ENCODE peak calls at places on chromosome 20, in four cellular contexts. One of them, this sample, is unnamed.

GRCh38 chr20:63643499-63643898 is 9.7 kb downstream of the STMN3 start:
- DNase-seq in CD8-positive, alpha-beta T cell: no peak
- DNase-seq in HepG2: no peak
- DNase-seq in tibial artery: no peak
- DNase-seq in this sample: no peak

GRCh38 chr20:51345601-51346101 is 196.9 kb downstream of the NFATC2 start:
- DNase-seq in CD8-positive, alpha-beta T cell: no peak
- DNase-seq in HepG2: no peak
- DNase-seq in tibial artery: peak; percentile 54
- DNase-seq in this sample: no peak

GRCh38 chr20:16100111-16100510 is 473.1 kb downstream of the KIF16B start:
- DNase-seq in CD8-positive, alpha-beta T cell: no peak
- DNase-seq in HepG2: no peak
- DNase-seq in tibial artery: no peak
- DNase-seq in this sample: no peak

GRCh38 chr20:59705651-59706101 is 101.3 kb downstream of the PHACTR3 start:
- DNase-seq in CD8-positive, alpha-beta T cell: no peak
- DNase-seq in HepG2: no peak
- DNase-seq in tibial artery: no peak
- DNase-seq in this sample: no peak

GRCh38 chr20:32018269-32019155 is 8.3 kb downstream of the CCM2L start:
- DNase-seq in CD8-positive, alpha-beta T cell: peak; percentile 20
- DNase-seq in HepG2: peak; percentile 76
- DNase-seq in tibial artery: no peak
- DNase-seq in this sample: peak; percentile 85

GRCh38 chr20:36777576-36777975 is 4.0 kb upstream of the DSN1 start:
- DNase-seq in CD8-positive, alpha-beta T cell: no peak
- DNase-seq in HepG2: no peak
- DNase-seq in tibial artery: no peak
- DNase-seq in this sample: no peak

GRCh38 chr20:5024103-5024502 is 22.8 kb upstream of the SLC23A2 start:
- DNase-seq in CD8-positive, alpha-beta T cell: no peak
- DNase-seq in HepG2: no peak
- DNase-seq in tibial artery: no peak
- DNase-seq in this sample: no peak

GRCh38 chr20:46850896-46851295 is 43.7 kb upstream of the EYA2 start:
- DNase-seq in CD8-positive, alpha-beta T cell: no peak
- DNase-seq in HepG2: no peak
- DNase-seq in tibial artery: no peak
- DNase-seq in this sample: no peak

GRCh38 chr20:24954151-24954550 is 5.1 kb downstream of the CST7 start:
- DNase-seq in CD8-positive, alpha-beta T cell: no peak
- DNase-seq in HepG2: no peak
- DNase-seq in tibial artery: no peak
- DNase-seq in this sample: no peak

GRCh38 chr20:49812463-49813304 is at the start of gene SLC9A8:
- DNase-seq in CD8-positive, alpha-beta T cell: peak; percentile 75
- DNase-seq in HepG2: peak; percentile 84
- DNase-seq in tibial artery: peak; percentile 92
- DNase-seq in this sample: peak; percentile 86

GRCh38 chr20:59495166-59495565 is 109.2 kb upstream of the PHACTR3 start:
- DNase-seq in CD8-positive, alpha-beta T cell: no peak
- DNase-seq in HepG2: no peak
- DNase-seq in tibial artery: no peak
- DNase-seq in this sample: no peak

GRCh38 chr20:21796059-21796458 is 90.6 kb downstream of the PAX1 start:
- DNase-seq in CD8-positive, alpha-beta T cell: no peak
- DNase-seq in HepG2: peak; percentile 32
- DNase-seq in tibial artery: no peak
- DNase-seq in this sample: no peak

GRCh38 chr20:23612385-23612784 is 6.7 kb upstream of the CST9 start:
- DNase-seq in CD8-positive, alpha-beta T cell: no peak
- DNase-seq in HepG2: no peak
- DNase-seq in tibial artery: no peak
- DNase-seq in this sample: no peak

GRCh38 chr20:61436674-61437279 is 184.7 kb downstream of the CDH4 start:
- DNase-seq in CD8-positive, alpha-beta T cell: no peak
- DNase-seq in HepG2: no peak
- DNase-seq in tibial artery: no peak
- DNase-seq in this sample: no peak

GRCh38 chr20:5270608-5271007 is 46.1 kb downstream of the PROKR2 start:
- DNase-seq in CD8-positive, alpha-beta T cell: no peak
- DNase-seq in HepG2: no peak
- DNase-seq in tibial artery: no peak
- DNase-seq in this sample: no peak

GRCh38 chr20:49400904-49401303 is 81.6 kb downstream of the KCNB1 start:
- DNase-seq in CD8-positive, alpha-beta T cell: no peak
- DNase-seq in HepG2: no peak
- DNase-seq in tibial artery: peak; percentile 59
- DNase-seq in this sample: no peak

GRCh38 chr20:61477366-61477966 is 225.4 kb downstream of the CDH4 start:
- DNase-seq in CD8-positive, alpha-beta T cell: no peak
- DNase-seq in HepG2: no peak
- DNase-seq in tibial artery: no peak
- DNase-seq in this sample: no peak

DNA sequence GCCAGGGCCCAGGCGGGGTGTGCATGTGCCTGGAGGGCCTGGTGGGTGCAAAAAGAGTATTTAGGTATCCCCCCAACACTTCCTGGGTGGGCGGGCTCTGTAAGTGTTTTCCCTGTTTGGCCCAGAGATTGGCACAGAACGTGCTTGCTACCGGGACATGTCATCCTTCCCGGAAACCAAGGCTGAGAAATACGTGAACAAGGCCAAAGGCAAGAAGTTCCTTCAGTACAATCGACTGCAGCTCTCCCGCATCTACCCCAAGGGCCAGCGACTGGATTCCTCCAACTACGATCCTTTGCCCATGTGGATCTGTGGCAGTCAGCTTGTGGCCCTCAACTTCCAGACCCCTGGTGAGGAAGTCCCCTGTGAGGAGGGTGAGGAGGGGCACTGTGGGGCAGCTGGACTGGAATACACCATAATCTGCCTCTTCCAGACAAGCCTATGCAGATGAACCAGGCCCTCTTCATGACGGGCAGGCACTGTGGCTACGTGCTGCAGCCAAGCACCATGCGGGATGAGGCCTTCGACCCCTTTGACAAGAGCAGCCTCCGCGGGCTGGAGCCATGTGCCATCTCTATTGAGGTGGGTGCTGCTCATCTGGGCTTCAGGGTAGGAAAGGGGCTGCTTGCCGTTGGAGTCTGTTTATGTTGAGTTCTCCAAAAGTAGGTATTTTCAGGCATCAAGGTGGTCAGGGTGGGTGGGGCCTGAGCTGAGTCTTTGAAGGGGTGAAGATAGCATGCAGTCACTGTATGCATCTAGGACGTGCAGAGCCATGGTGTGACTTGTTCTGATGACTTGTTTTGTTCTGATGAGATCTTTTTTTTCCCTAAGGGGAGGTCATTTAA is 35.2 kb downstream of the PLCG1 start:
- DNase-seq in CD8-positive, alpha-beta T cell: no peak
- DNase-seq in HepG2: no peak
- DNase-seq in tibial artery: peak; percentile 42
- DNase-seq in this sample: peak; percentile 19
- H3K27ac ChIP-seq in CD8-positive, alpha-beta T cell: no peak overlapping the region
- H3K27ac ChIP-seq in HepG2: no peak overlapping the region
- H3K27ac ChIP-seq in tibial artery: peak overlapping the region; percentile 83
- H3K27ac ChIP-seq in this sample: peak overlapping the region; percentile 15

DNA sequence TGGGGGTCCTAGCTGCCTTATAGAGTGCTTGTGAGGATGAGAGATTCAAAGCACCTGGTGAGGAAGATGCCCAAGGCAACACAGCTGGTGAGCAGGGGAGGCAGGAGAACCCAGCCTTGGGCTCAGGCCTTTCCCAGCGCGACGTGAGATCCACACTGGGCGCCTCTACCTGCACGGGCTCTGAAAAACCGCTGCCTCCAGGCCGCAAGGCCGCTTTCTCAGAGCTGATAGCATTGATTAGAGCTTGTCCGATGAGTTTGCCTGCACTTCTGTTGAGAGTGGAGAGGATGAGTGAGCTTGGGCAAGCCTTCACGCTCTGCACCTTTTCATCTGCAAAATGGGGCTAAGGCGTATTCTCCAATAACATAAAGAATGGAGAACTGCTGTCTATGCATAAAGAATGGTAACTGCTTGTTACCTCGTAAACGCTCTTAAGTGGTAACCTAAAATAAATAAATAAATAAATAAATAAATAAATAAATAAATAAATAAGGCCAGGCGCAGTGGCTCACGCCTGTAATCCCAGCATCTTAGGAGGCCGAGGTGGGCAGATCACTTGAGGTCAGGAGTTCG is 916 bp downstream of the PABPC1L start:
- DNase-seq in CD8-positive, alpha-beta T cell: no peak
- DNase-seq in HepG2: peak; percentile 41
- DNase-seq in tibial artery: no peak
- DNase-seq in this sample: no peak
- H3K36me3 ChIP-seq in CD8-positive, alpha-beta T cell: peaks cover 16% of the 10 kb centered on the region
- H3K36me3 ChIP-seq in HepG2: peaks cover 20% of the 10 kb centered on the region
- H3K36me3 ChIP-seq in tibial artery: peaks cover 15% of the 10 kb centered on the region
- H3K36me3 ChIP-seq in this sample: no peaks in the 10 kb centered on the region

GRCh38 chr20:3846740-3847418 is at the start of gene MAVS:
- DNase-seq in CD8-positive, alpha-beta T cell: peak; percentile 76
- DNase-seq in HepG2: peak; percentile 90
- DNase-seq in tibial artery: peak; percentile 86
- DNase-seq in this sample: peak; percentile 92

GRCh38 chr20:3846378-3846739 is 275 bp upstream of the MAVS start:
- DNase-seq in CD8-positive, alpha-beta T cell: no peak
- DNase-seq in HepG2: no peak
- DNase-seq in tibial artery: no peak
- DNase-seq in this sample: no peak

GRCh38 chr20:3847419-3847940 is 846 bp downstream of the MAVS start:
- DNase-seq in CD8-positive, alpha-beta T cell: no peak
- DNase-seq in HepG2: no peak
- DNase-seq in tibial artery: no peak
- DNase-seq in this sample: no peak

GRCh38 chr20:3842332-3842930 is 4.2 kb upstream of the MAVS start:
- DNase-seq in CD8-positive, alpha-beta T cell: no peak
- DNase-seq in HepG2: no peak
- DNase-seq in tibial artery: no peak
- DNase-seq in this sample: no peak

DNA sequence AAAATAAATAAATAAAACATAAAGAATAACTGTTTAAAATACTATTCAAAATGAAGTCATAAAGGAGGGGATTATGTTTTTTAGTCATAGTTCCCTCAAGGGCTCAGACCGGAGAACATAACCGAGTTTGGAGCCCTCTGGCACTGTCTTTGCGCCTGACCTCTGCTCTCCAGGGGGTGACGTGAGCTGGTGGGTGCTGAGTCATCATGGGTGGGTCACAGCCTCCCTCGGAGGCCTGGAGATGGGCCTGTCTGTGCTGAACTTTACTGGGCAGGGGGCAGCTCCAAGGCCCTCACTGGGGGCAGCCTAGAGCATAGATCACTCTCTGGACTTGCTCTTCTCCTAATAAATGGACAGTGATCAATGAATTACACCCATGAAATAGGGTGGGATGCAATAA is 3.1 kb upstream of the MAVS start:
- DNase-seq in CD8-positive, alpha-beta T cell: no peak
- DNase-seq in HepG2: peak; percentile 69
- DNase-seq in tibial artery: no peak
- DNase-seq in this sample: no peak
- H3K27ac ChIP-seq in CD8-positive, alpha-beta T cell: no peak overlapping the region
- H3K27ac ChIP-seq in HepG2: peak overlapping the region; percentile 45
- H3K27ac ChIP-seq in tibial artery: no peak overlapping the region
- H3K27ac ChIP-seq in this sample: no peak overlapping the region

GRCh38 chr20:53571555-53572286 is 21.9 kb downstream of the ZNF217 start:
- DNase-seq in CD8-positive, alpha-beta T cell: no peak
- DNase-seq in HepG2: no peak
- DNase-seq in tibial artery: no peak
- DNase-seq in this sample: no peak
- H3K36me3 ChIP-seq in CD8-positive, alpha-beta T cell: peaks cover 55% of the 10 kb centered on the region
- H3K36me3 ChIP-seq in HepG2: peaks cover 63% of the 10 kb centered on the region
- H3K36me3 ChIP-seq in tibial artery: peaks cover 13% of the 10 kb centered on the region
- H3K36me3 ChIP-seq in this sample: peaks cover 56% of the 10 kb centered on the region

This sample was measured in colonic mucosa.